ENCODE peak calls at places on chromosomes 12 and 14, in six cellular contexts. One of them, this sample, is unnamed.
A peak's percentile ranks its signal among the peaks of the same experiment; 100 is the strongest.

GRCh38 chr14:92203116-92203515 is 81.3 kb downstream of the CPSF2 start:
- DNase-seq in heart left ventricle: no peak
- DNase-seq in dorsolateral prefrontal cortex: no peak
- DNase-seq in tibial nerve: no peak
- DNase-seq in A549: no peak
- DNase-seq in psoas muscle: no peak
- DNase-seq in this sample: no peak

GRCh38 chr12:19836456-19836855 is 397.2 kb downstream of the AEBP2 start:
- DNase-seq in heart left ventricle: no peak
- DNase-seq in dorsolateral prefrontal cortex: no peak
- DNase-seq in tibial nerve: no peak
- DNase-seq in A549: no peak
- DNase-seq in psoas muscle: no peak
- DNase-seq in this sample: no peak

GRCh38 chr12:19234171-19234704 is 104.7 kb downstream of the PLEKHA5 start:
- DNase-seq in heart left ventricle: no peak
- DNase-seq in dorsolateral prefrontal cortex: no peak
- DNase-seq in tibial nerve: no peak
- DNase-seq in A549: no peak
- DNase-seq in psoas muscle: no peak
- DNase-seq in this sample: no peak

GRCh38 chr14:55107766-55108554 is 21.1 kb upstream of the LGALS3 start:
- DNase-seq in heart left ventricle: peak; percentile 90
- DNase-seq in dorsolateral prefrontal cortex: peak; percentile 65
- DNase-seq in tibial nerve: peak; percentile 84
- DNase-seq in A549: peak; percentile 82
- DNase-seq in psoas muscle: peak; percentile 94
- DNase-seq in this sample: peak; percentile 95

GRCh38 chr12:95548539-95549391 is 2.5 kb downstream of the USP44 start:
- DNase-seq in heart left ventricle: peak; percentile 62
- DNase-seq in dorsolateral prefrontal cortex: peak; percentile 56
- DNase-seq in tibial nerve: peak; percentile 43
- DNase-seq in A549: peak; percentile 55
- DNase-seq in psoas muscle: peak; percentile 71
- DNase-seq in this sample: no peak

GRCh38 chr12:64669270-64669842 is 59.1 kb downstream of the RASSF3 start:
- DNase-seq in heart left ventricle: peak; percentile 69
- DNase-seq in dorsolateral prefrontal cortex: no peak
- DNase-seq in tibial nerve: no peak
- DNase-seq in A549: no peak
- DNase-seq in psoas muscle: no peak
- DNase-seq in this sample: no peak

GRCh38 chr14:22847661-22848341 is 11.4 kb downstream of the MMP14 start:
- DNase-seq in heart left ventricle: no peak
- DNase-seq in dorsolateral prefrontal cortex: no peak
- DNase-seq in tibial nerve: no peak
- DNase-seq in A549: no peak
- DNase-seq in psoas muscle: no peak
- DNase-seq in this sample: no peak

GRCh38 chr12:53795927-53796326 is 44.1 kb upstream of the CISTR start:
- DNase-seq in heart left ventricle: no peak
- DNase-seq in dorsolateral prefrontal cortex: peak; percentile 36
- DNase-seq in tibial nerve: no peak
- DNase-seq in A549: no peak
- DNase-seq in psoas muscle: no peak
- DNase-seq in this sample: no peak

GRCh38 chr14:72906316-72906715 is 12.4 kb upstream of the DPF3 start:
- DNase-seq in heart left ventricle: no peak
- DNase-seq in dorsolateral prefrontal cortex: no peak
- DNase-seq in tibial nerve: no peak
- DNase-seq in A549: no peak
- DNase-seq in psoas muscle: no peak
- DNase-seq in this sample: peak; percentile 84

GRCh38 chr12:106134294-106134949 is 4.3 kb downstream of the NUAK1 start:
- DNase-seq in heart left ventricle: no peak
- DNase-seq in dorsolateral prefrontal cortex: no peak
- DNase-seq in tibial nerve: no peak
- DNase-seq in A549: no peak
- DNase-seq in psoas muscle: no peak
- DNase-seq in this sample: no peak

GRCh38 chr14:35050652-35051051 is 4.6 kb downstream of the FAM177A1 start:
- DNase-seq in heart left ventricle: peak; percentile 27
- DNase-seq in dorsolateral prefrontal cortex: no peak
- DNase-seq in tibial nerve: no peak
- DNase-seq in A549: peak; percentile 81
- DNase-seq in psoas muscle: no peak
- DNase-seq in this sample: no peak

GRCh38 chr14:91406451-91406850 is 11.2 kb downstream of the CCDC88C start:
- DNase-seq in heart left ventricle: no peak
- DNase-seq in dorsolateral prefrontal cortex: no peak
- DNase-seq in tibial nerve: no peak
- DNase-seq in A549: no peak
- DNase-seq in psoas muscle: no peak
- DNase-seq in this sample: no peak

GRCh38 chr14:81269100-81269978 is 48.6 kb upstream of the GTF2A1 start:
- DNase-seq in heart left ventricle: no peak
- DNase-seq in dorsolateral prefrontal cortex: no peak
- DNase-seq in tibial nerve: peak; percentile 82
- DNase-seq in A549: peak; percentile 68
- DNase-seq in psoas muscle: no peak
- DNase-seq in this sample: no peak

GRCh38 chr14:33484264-33484663 is 466.6 kb downstream of the EGLN3 start:
- DNase-seq in heart left ventricle: no peak
- DNase-seq in dorsolateral prefrontal cortex: no peak
- DNase-seq in tibial nerve: no peak
- DNase-seq in A549: no peak
- DNase-seq in psoas muscle: no peak
- DNase-seq in this sample: no peak

GRCh38 chr14:101808894-101809670 is 47.6 kb downstream of the PPP2R5C start:
- DNase-seq in heart left ventricle: no peak
- DNase-seq in dorsolateral prefrontal cortex: no peak
- DNase-seq in tibial nerve: no peak
- DNase-seq in A549: no peak
- DNase-seq in psoas muscle: no peak
- DNase-seq in this sample: no peak

GRCh38 chr12:69254046-69254445 is 14.7 kb downstream of the CPSF6 start:
- DNase-seq in heart left ventricle: no peak
- DNase-seq in dorsolateral prefrontal cortex: no peak
- DNase-seq in tibial nerve: no peak
- DNase-seq in A549: peak; percentile 64
- DNase-seq in psoas muscle: no peak
- DNase-seq in this sample: no peak

GRCh38 chr12:117561990-117562389 is 200.6 kb upstream of the NOS1 start:
- DNase-seq in heart left ventricle: no peak
- DNase-seq in dorsolateral prefrontal cortex: no peak
- DNase-seq in tibial nerve: no peak
- DNase-seq in A549: no peak
- DNase-seq in psoas muscle: no peak
- DNase-seq in this sample: no peak

GRCh38 chr14:61520546-61520945 is 174.8 kb upstream of the HIF1A start:
- DNase-seq in heart left ventricle: no peak
- DNase-seq in dorsolateral prefrontal cortex: no peak
- DNase-seq in tibial nerve: no peak
- DNase-seq in A549: no peak
- DNase-seq in psoas muscle: no peak
- DNase-seq in this sample: no peak

GRCh38 chr12:73892181-73892580 is 645.5 kb upstream of the ATXN7L3B start:
- DNase-seq in heart left ventricle: no peak
- DNase-seq in dorsolateral prefrontal cortex: no peak
- DNase-seq in tibial nerve: no peak
- DNase-seq in A549: peak; percentile 18
- DNase-seq in psoas muscle: no peak
- DNase-seq in this sample: no peak

GRCh38 chr14:38847161-38847560 is 255.9 kb downstream of the SEC23A start:
- DNase-seq in heart left ventricle: no peak
- DNase-seq in dorsolateral prefrontal cortex: no peak
- DNase-seq in tibial nerve: no peak
- DNase-seq in A549: no peak
- DNase-seq in psoas muscle: no peak
- DNase-seq in this sample: no peak

GRCh38 chr12:119128527-119128926 is 50.2 kb upstream of the HSPB8 start:
- DNase-seq in heart left ventricle: no peak
- DNase-seq in dorsolateral prefrontal cortex: no peak
- DNase-seq in tibial nerve: no peak
- DNase-seq in A549: no peak
- DNase-seq in psoas muscle: no peak
- DNase-seq in this sample: no peak

GRCh38 chr12:119134673-119135072 is 44.1 kb upstream of the HSPB8 start:
- DNase-seq in heart left ventricle: no peak
- DNase-seq in dorsolateral prefrontal cortex: no peak
- DNase-seq in tibial nerve: no peak
- DNase-seq in A549: no peak
- DNase-seq in psoas muscle: no peak
- DNase-seq in this sample: no peak

GRCh38 chr12:119129827-119130434 is 48.8 kb upstream of the HSPB8 start:
- DNase-seq in heart left ventricle: no peak
- DNase-seq in dorsolateral prefrontal cortex: no peak
- DNase-seq in tibial nerve: no peak
- DNase-seq in A549: no peak
- DNase-seq in psoas muscle: no peak
- DNase-seq in this sample: no peak

DNA sequence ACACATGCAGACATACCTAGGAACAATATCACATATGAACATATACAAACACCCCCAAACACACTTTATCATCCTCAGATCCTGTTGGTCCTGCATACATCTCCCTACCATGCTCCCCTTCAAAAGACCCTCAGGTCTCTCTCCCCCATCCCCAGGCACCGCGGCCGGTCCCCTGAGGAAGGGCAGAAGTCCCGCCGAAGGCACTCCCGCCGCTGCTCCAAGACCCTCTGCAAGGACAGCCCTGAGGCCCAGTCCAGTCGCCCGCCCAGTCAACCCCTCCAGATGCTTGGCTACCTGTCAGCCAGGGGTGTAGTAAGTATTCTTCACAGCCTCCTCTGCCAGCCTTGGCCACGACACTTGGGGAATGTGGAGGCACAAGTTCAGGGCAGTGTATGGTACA is 48.2 kb upstream of the HSPB8 start:
- DNase-seq in heart left ventricle: no peak
- DNase-seq in dorsolateral prefrontal cortex: no peak
- DNase-seq in tibial nerve: no peak
- DNase-seq in A549: no peak
- DNase-seq in psoas muscle: no peak
- DNase-seq in this sample: no peak
- TF ChIP-seq CTCF in heart left ventricle: no peak
- TF ChIP-seq CTCF in dorsolateral prefrontal cortex: no peak
- TF ChIP-seq CTCF in tibial nerve: no peak
- TF ChIP-seq CTCF in A549: no peak
- TF ChIP-seq CTCF in psoas muscle: no peak
- TF ChIP-seq CTCF in this sample: no peak

GRCh38 chr12:52033506-52034258 is 17.6 kb upstream of the NR4A1 start:
- DNase-seq in heart left ventricle: no peak
- DNase-seq in dorsolateral prefrontal cortex: no peak
- DNase-seq in tibial nerve: no peak
- DNase-seq in A549: no peak
- DNase-seq in psoas muscle: no peak
- DNase-seq in this sample: no peak

GRCh38 chr12:52035926-52036325 is 15.3 kb upstream of the NR4A1 start:
- DNase-seq in heart left ventricle: no peak
- DNase-seq in dorsolateral prefrontal cortex: no peak
- DNase-seq in tibial nerve: no peak
- DNase-seq in A549: no peak
- DNase-seq in psoas muscle: no peak
- DNase-seq in this sample: no peak

GRCh38 chr12:52038447-52038846 is 12.8 kb upstream of the NR4A1 start:
- DNase-seq in heart left ventricle: no peak
- DNase-seq in dorsolateral prefrontal cortex: no peak
- DNase-seq in tibial nerve: no peak
- DNase-seq in A549: no peak
- DNase-seq in psoas muscle: no peak
- DNase-seq in this sample: no peak

GRCh38 chr12:52037248-52037861 is 13.9 kb upstream of the NR4A1 start:
- DNase-seq in heart left ventricle: peak; percentile 75
- DNase-seq in dorsolateral prefrontal cortex: no peak
- DNase-seq in tibial nerve: no peak
- DNase-seq in A549: no peak
- DNase-seq in psoas muscle: peak; percentile 84
- DNase-seq in this sample: no peak

GRCh38 chr12:52036587-52037171 is 14.6 kb upstream of the NR4A1 start:
- DNase-seq in heart left ventricle: peak; percentile 95
- DNase-seq in dorsolateral prefrontal cortex: peak; percentile 90
- DNase-seq in tibial nerve: peak; percentile 82
- DNase-seq in A549: peak; percentile 83
- DNase-seq in psoas muscle: peak; percentile 95
- DNase-seq in this sample: no peak
- H3K4me3 ChIP-seq in heart left ventricle: peak overlapping the region; percentile 69
- H3K4me3 ChIP-seq in dorsolateral prefrontal cortex: peak overlapping the region; percentile 28
- H3K4me3 ChIP-seq in tibial nerve: peak overlapping the region; percentile 15
- H3K4me3 ChIP-seq in A549: peak overlapping the region; percentile 70
- H3K4me3 ChIP-seq in psoas muscle: peak overlapping the region; percentile 62
- H3K4me3 ChIP-seq in this sample: peak overlapping the region; percentile 92

DNA sequence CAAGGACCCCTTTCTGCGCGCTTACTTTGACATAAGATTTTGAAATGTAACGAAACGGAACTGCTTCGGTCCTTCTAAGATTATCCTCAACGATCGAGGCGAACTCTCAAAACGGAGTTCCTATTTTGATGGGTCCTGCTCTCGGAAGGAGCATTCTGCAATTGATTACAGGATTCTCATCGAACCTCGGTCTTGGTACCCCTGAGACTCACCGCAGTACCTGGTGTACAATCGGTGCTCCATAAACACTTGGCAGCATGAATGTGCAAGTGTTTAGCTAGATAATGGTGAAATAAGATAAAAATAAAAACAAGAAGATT is 530 bp upstream of the NEMF start:
- DNase-seq in heart left ventricle: no peak
- DNase-seq in dorsolateral prefrontal cortex: no peak
- DNase-seq in tibial nerve: no peak
- DNase-seq in A549: no peak
- DNase-seq in psoas muscle: no peak
- DNase-seq in this sample: no peak
- TF ChIP-seq CTCF in heart left ventricle: peak; percentile 17
- TF ChIP-seq CTCF in dorsolateral prefrontal cortex: no peak
- TF ChIP-seq CTCF in tibial nerve: no peak
- TF ChIP-seq CTCF in A549: no peak
- TF ChIP-seq CTCF in psoas muscle: no peak
- TF ChIP-seq CTCF in this sample: no peak

DNA sequence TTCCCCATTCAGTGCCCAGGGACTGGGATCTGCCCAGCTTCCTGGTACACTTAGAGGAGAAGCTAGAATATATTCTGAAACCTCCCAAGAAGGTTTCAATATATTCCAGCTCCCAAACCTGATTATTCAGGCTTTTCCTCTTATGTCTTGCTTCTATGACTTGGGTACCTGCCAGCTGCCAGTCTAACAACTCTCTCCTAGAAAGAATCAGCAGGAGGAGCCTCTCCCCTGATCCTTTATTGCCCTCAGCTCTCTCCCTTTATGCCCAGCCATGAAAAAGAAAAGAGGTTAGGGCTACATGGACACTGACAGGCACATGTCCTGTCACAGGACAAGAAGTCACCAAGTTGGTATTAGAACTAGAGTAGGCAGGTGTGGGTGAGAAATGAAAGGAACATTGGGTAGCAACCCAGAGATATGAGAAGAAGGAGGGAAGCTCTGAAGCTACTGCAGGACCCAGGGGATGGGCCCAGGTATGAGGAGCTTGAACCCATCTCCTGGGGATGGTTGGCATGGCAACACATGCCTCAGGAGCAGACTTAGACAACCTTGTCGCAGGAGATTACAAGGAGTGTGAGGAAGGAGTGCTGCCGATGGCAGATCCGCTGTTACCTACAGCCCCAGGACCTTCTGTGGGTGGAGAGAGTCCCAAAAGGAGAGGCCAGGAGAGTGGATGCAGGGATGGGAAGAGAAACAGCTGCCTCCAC is 2.0 kb upstream of the CACNB3 start:
- DNase-seq in heart left ventricle: no peak
- DNase-seq in dorsolateral prefrontal cortex: no peak
- DNase-seq in tibial nerve: no peak
- DNase-seq in A549: no peak
- DNase-seq in psoas muscle: no peak
- DNase-seq in this sample: no peak
- H3K4me3 ChIP-seq in heart left ventricle: peak overlapping the region; percentile 68
- H3K4me3 ChIP-seq in dorsolateral prefrontal cortex: peak overlapping the region; percentile 75
- H3K4me3 ChIP-seq in tibial nerve: no peak overlapping the region
- H3K4me3 ChIP-seq in A549: peak overlapping the region; percentile 81
- H3K4me3 ChIP-seq in psoas muscle: peak overlapping the region; percentile 87
- H3K4me3 ChIP-seq in this sample: no peak overlapping the region

This sample was measured in AG09309.